ENCODE peak calls at places on chromosomes 6 and 20, in four cellular contexts. X is H1, M is GM12878, I is K562. A is an unnamed sample.

GRCh38 chr6:101393291-101394251 is at the start of gene GRIK2:
- DNase-seq in M (no peak), X (no peak), I (peak), A (no peak)

GRCh38 chr20:16701296-16701695 is 28.5 kb upstream of the SNRPB2 start:
- DNase-seq in X (no peak), M (no peak), I (no peak), A (peak)

GRCh38 chr6:43307451-43308100 is 1.1 kb downstream of the CRIP3 start:
- DNase-seq in I (no peak), X (no peak), M (no peak), A (no peak)

GRCh38 chr6:110039996-110040383 is 61.9 kb downstream of the GPR6 start:
- DNase-seq in M (no peak), I (no peak), X (no peak), A (no peak)

GRCh38 chr20:36098364-36098763 is 56.2 kb upstream of the EPB41L1 start:
- DNase-seq in M (peak), X (no peak), I (no peak), A (no peak)

GRCh38 chr6:137767931-137768690 is 98.9 kb upstream of the TNFAIP3 start:
- DNase-seq in X (no peak), M (peak), I (no peak), A (no peak)

GRCh38 chr20:49028684-49029083 is 17.4 kb upstream of the CSE1L start:
- DNase-seq in X (no peak), M (no peak), I (peak), A (peak)

GRCh38 chr6:157956171-157956730 is 25.4 kb upstream of the SYNJ2 start:
- DNase-seq in I (no peak), X (no peak), M (no peak), A (no peak)

GRCh38 chr6:36788768-36789167 is 50.5 kb downstream of the CPNE5 start:
- DNase-seq in I (no peak), M (no peak), X (no peak), A (peak)

GRCh38 chr6:13355043-13355945 is 27.0 kb upstream of the TBC1D7 start:
- DNase-seq in M (peak), I (peak), X (no peak), A (peak)

GRCh38 chr6:143397229-143398222 is 53.0 kb downstream of the ADAT2 start:
- DNase-seq in I (no peak), M (no peak), X (peak), A (peak)

GRCh38 chr6:85390775-85391174 is 59.1 kb upstream of the NT5E start:
- DNase-seq in I (no peak), M (no peak), X (no peak), A (no peak)

GRCh38 chr6:32427218-32427617 is 12.5 kb upstream of the HLA-DRA start:
- DNase-seq in X (no peak), I (no peak), M (no peak), A (peak)

GRCh38 chr6:152981989-152982767 is 663 bp downstream of the FBXO5 start:
- DNase-seq in M (no peak), I (peak), X (no peak), A (no peak)
- TF ChIP-seq KDM1A in M (no peak), I (no peak), X (no peak), A (no peak)

DNA sequence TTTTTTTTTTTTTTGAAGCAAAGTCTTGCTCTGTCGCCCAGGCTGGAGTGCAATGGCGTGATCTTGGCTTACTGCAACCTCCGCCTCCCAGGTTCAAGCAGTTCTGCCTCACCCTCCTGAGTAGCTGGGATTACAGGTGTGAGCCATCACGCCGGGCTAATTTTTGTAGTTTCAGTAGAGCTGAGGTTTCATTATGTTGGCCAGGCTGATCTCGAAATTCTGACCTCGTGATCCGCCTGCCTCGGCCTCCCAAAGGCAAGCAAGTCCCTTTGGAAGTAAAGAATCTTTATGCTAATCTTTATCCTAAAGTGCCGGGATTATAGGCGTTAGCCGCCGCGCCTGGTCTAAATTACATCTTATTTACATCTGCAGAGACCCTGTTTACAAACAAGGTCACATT is 1.5 kb downstream of the PSMG4 start:
- DNase-seq in X (no peak), M (no peak), I (no peak), A (no peak)
- TF ChIP-seq ATF2 in X (no peak), M (no peak), I (no peak), A (no peak)

GRCh38 chr6:139888691-139889122 is 514.3 kb upstream of the CITED2 start:
- DNase-seq in I (no peak), M (no peak), X (peak), A (no peak)
- TF ChIP-seq KDM1A in I (no peak), M (no peak), X (no peak), A (no peak)

GRCh38 chr6:121339639-121340226 is 5.5 kb upstream of the TBC1D32 start:
- DNase-seq in X (no peak), M (no peak), I (no peak), A (no peak)

GRCh38 chr6:121333196-121333595 is 1.1 kb downstream of the TBC1D32 start:
- DNase-seq in I (no peak), M (no peak), X (no peak), A (no peak)

GRCh38 chr6:121334299-121335104 is at the start of gene TBC1D32:
- DNase-seq in M (peak), X (peak), I (peak), A (peak)

GRCh38 chr6:121335111-121336008 is 1.1 kb upstream of the TBC1D32 start:
- DNase-seq in I (no peak), M (no peak), X (no peak), A (no peak)
- TF ChIP-seq ATF2 in I (no peak), M (no peak), X (no peak), A (no peak)

A was measured in HepG2.